ENCODE peak calls at places on chromosomes 13 and 19, in four cellular contexts. U is GM06990; I is immature natural killer cell; N is stimulated activated CD4-positive, alpha-beta T cell treated with anti-CD3 and anti-CD28 coated beads, TNF-alpha, amount 100 ng/mL, for 4 hours. F is an unnamed sample.

GRCh38 chr13:50400930-50401553 is 385.8 kb downstream of the KCNRG start:
- DNase-seq in N (no peak), U (no peak), I (no peak), F (no peak)

GRCh38 chr19:52992109-52993004 is 21.4 kb upstream of the ERVV-1 start:
- DNase-seq in N (no peak), U (no peak), I (peak; percentile 10), F (no peak)

GRCh38 chr13:24038405-24038804 is 122.1 kb upstream of the SPATA13 start:
- DNase-seq in U (no peak), N (no peak), I (no peak), F (no peak)

GRCh38 chr13:27374126-27374613 is 50.2 kb upstream of the GTF3A start:
- DNase-seq in I (no peak), U (no peak), N (no peak), F (no peak)

GRCh38 chr13:67943116-67943515 is 713.0 kb upstream of the PCDH9 start:
- DNase-seq in N (no peak), I (no peak), U (no peak), F (no peak)

GRCh38 chr13:107231941-107232340 is 664.0 kb upstream of the ARGLU1 start:
- DNase-seq in U (no peak), I (no peak), N (no peak), F (no peak)

GRCh38 chr13:114328595-114328994 is 14.3 kb downstream of the CHAMP1 start:
- DNase-seq in I (no peak), N (no peak), U (no peak), F (no peak)

GRCh38 chr19:20103091-20103501 is 25.3 kb downstream of the ZNF90 start:
- DNase-seq in I (no peak), N (no peak), U (no peak), F (no peak)

GRCh38 chr19:13883665-13884064 is 6.7 kb downstream of the NANOS3 start:
- DNase-seq in I (no peak), N (no peak), U (no peak), F (no peak)

GRCh38 chr13:44884076-44884729 is 105.1 kb downstream of the NUFIP1 start:
- DNase-seq in U (no peak), N (no peak), I (no peak), F (no peak)

GRCh38 chr19:41352609-41353465 is 885 bp downstream of the TGFB1 start:
- DNase-seq in N (peak; percentile 71), I (peak; percentile 82), U (peak; percentile 88), F (peak; percentile 71)